ENCODE peak calls at places on chromosomes 3 and 15, in seven cellular contexts. G is brain microvascular endothelial cell, K is T-helper 9 cell, A is psoas muscle, M is NCI-H748 treated with DMSO at 0.1 percent for 48 hours, X is NCI-H1092 treated with DMSO at 0.1 percent for 48 hours, R is iPS-NIHi11. L is an unnamed sample.
A peak's percentile ranks its signal among the peaks of the same experiment; 100 is the strongest.

GRCh38 chr3:62229908-62230307 is 143.4 kb downstream of the FEZF2 start:
- DNase-seq in X (peak; percentile 21), M (no peak), A (no peak), K (no peak), R (peak; percentile 35), G (no peak), L (no peak)

GRCh38 chr15:38603672-38604071 is 39.1 kb upstream of the RASGRP1 start:
- DNase-seq in G (no peak), K (no peak), M (no peak), X (no peak), A (no peak), R (no peak), L (no peak)

GRCh38 chr3:105473521-105474223 is 107.0 kb downstream of the ALCAM start:
- DNase-seq in R (peak; percentile 8), A (no peak), M (no peak), K (no peak), X (no peak), G (peak; percentile 88), L (no peak)

GRCh38 chr3:14406336-14406735 is 3.9 kb downstream of the SLC6A6 start:
- DNase-seq in X (no peak), A (no peak), M (no peak), K (no peak), G (no peak), R (no peak), L (no peak)

GRCh38 chr3:38649500-38650247 is at the start of gene SCN5A:
- DNase-seq in R (peak; percentile 97), M (no peak), A (peak; percentile 59), K (peak; percentile 31), X (no peak), G (no peak), L (no peak)

GRCh38 chr3:36900474-36901443 is 44.1 kb downstream of the TRANK1 start:
- DNase-seq in M (no peak), R (no peak), K (no peak), A (no peak), G (no peak), X (no peak), L (no peak)

GRCh38 chr3:35708394-35708793 is 69.1 kb downstream of the ARPP21 start:
- DNase-seq in G (no peak), K (no peak), M (no peak), R (no peak), A (no peak), X (no peak), L (no peak)

GRCh38 chr3:189355481-189356201 is 183.9 kb downstream of the TPRG1 start:
- DNase-seq in K (peak; percentile 9), X (no peak), A (no peak), G (peak; percentile 62), M (no peak), R (peak; percentile 46), L (no peak)

GRCh38 chr3:128784228-128784627 is 58.2 kb downstream of the RAB7A start:
- DNase-seq in M (no peak), X (no peak), K (peak; percentile 26), G (no peak), A (peak; percentile 69), R (peak; percentile 81), L (no peak)

GRCh38 chr3:43185656-43186375 is 79.9 kb upstream of the POMGNT2 start:
- DNase-seq in A (no peak), K (no peak), M (no peak), X (no peak), R (no peak), G (no peak), L (no peak)

GRCh38 chr15:55630921-55631320 is 42.8 kb upstream of the PYGO1 start:
- DNase-seq in M (no peak), X (no peak), R (no peak), G (no peak), K (no peak), A (peak; percentile 86), L (no peak)

GRCh38 chr15:80331886-80332406 is 72.2 kb upstream of the ARNT2 start:
- DNase-seq in K (no peak), R (no peak), M (no peak), G (no peak), A (no peak), X (no peak), L (no peak)

GRCh38 chr3:179969525-179969924 is 67.2 kb downstream of the PEX5L start:
- DNase-seq in R (no peak), G (peak; percentile 6), K (no peak), X (no peak), M (no peak), A (no peak), L (no peak)

GRCh38 chr3:86961297-86961696 is 29.7 kb downstream of the VGLL3 start:
- DNase-seq in K (no peak), G (no peak), M (no peak), X (no peak), R (no peak), A (no peak), L (no peak)

GRCh38 chr3:60633644-60634043 is 617.6 kb downstream of the FHIT start:
- DNase-seq in G (no peak), A (peak; percentile 53), K (no peak), X (no peak), R (no peak), M (no peak), L (no peak)

GRCh38 chr3:130661116-130661515 is 85.5 kb downstream of the PIK3R4 start:
- DNase-seq in M (no peak), A (no peak), G (peak; percentile 16), R (no peak), K (no peak), X (no peak), L (no peak)

L was measured in DMS153.